ENCODE peak calls at places on chromosomes 2 and 18, in nine cellular contexts. One of them, this sample, is unnamed.

GRCh38 chr18:60100805-60101204 is 201.0 kb downstream of the PMAIP1 start:
- DNase-seq in mesenteric fat pad: no peak
- DNase-seq in iPS-NIHi11: no peak
- DNase-seq in Right ventricle myocardium inferior: no peak
- DNase-seq in fibroblast of pulmonary artery: peak
- DNase-seq in aorta: no peak
- DNase-seq in psoas muscle: no peak
- DNase-seq in type B pancreatic cell: no peak
- DNase-seq in AG09319: no peak
- DNase-seq in this sample: no peak

GRCh38 chr18:34738173-34738894 is 28.2 kb downstream of the DTNA start:
- DNase-seq in mesenteric fat pad: no peak
- DNase-seq in iPS-NIHi11: peak
- DNase-seq in Right ventricle myocardium inferior: no peak
- DNase-seq in fibroblast of pulmonary artery: peak
- DNase-seq in aorta: no peak
- DNase-seq in psoas muscle: no peak
- DNase-seq in type B pancreatic cell: no peak
- DNase-seq in AG09319: no peak
- DNase-seq in this sample: no peak

GRCh38 chr2:232492236-232492848 is 4.7 kb upstream of the ECEL1 start:
- DNase-seq in mesenteric fat pad: no peak
- DNase-seq in iPS-NIHi11: no peak
- DNase-seq in Right ventricle myocardium inferior: peak
- DNase-seq in fibroblast of pulmonary artery: no peak
- DNase-seq in aorta: peak
- DNase-seq in psoas muscle: peak
- DNase-seq in type B pancreatic cell: no peak
- DNase-seq in AG09319: no peak
- DNase-seq in this sample: no peak

GRCh38 chr2:36544638-36545338 is 53.2 kb downstream of the FEZ2 start:
- DNase-seq in mesenteric fat pad: no peak
- DNase-seq in iPS-NIHi11: no peak
- DNase-seq in Right ventricle myocardium inferior: no peak
- DNase-seq in fibroblast of pulmonary artery: no peak
- DNase-seq in aorta: no peak
- DNase-seq in psoas muscle: no peak
- DNase-seq in type B pancreatic cell: no peak
- DNase-seq in AG09319: no peak
- DNase-seq in this sample: no peak

GRCh38 chr2:32626591-32627221 is 1.1 kb upstream of the TTC27 start:
- DNase-seq in mesenteric fat pad: no peak
- DNase-seq in iPS-NIHi11: peak
- DNase-seq in Right ventricle myocardium inferior: no peak
- DNase-seq in fibroblast of pulmonary artery: no peak
- DNase-seq in aorta: no peak
- DNase-seq in psoas muscle: no peak
- DNase-seq in type B pancreatic cell: no peak
- DNase-seq in AG09319: no peak
- DNase-seq in this sample: no peak

GRCh38 chr2:207801259-207801658 is 31.6 kb upstream of the FZD5 start:
- DNase-seq in mesenteric fat pad: no peak
- DNase-seq in iPS-NIHi11: no peak
- DNase-seq in Right ventricle myocardium inferior: no peak
- DNase-seq in fibroblast of pulmonary artery: no peak
- DNase-seq in aorta: no peak
- DNase-seq in psoas muscle: no peak
- DNase-seq in type B pancreatic cell: no peak
- DNase-seq in AG09319: no peak
- DNase-seq in this sample: no peak

GRCh38 chr2:72803151-72803550 is 22.7 kb downstream of the EXOC6B start:
- DNase-seq in mesenteric fat pad: no peak
- DNase-seq in iPS-NIHi11: no peak
- DNase-seq in Right ventricle myocardium inferior: no peak
- DNase-seq in fibroblast of pulmonary artery: peak
- DNase-seq in aorta: no peak
- DNase-seq in psoas muscle: no peak
- DNase-seq in type B pancreatic cell: no peak
- DNase-seq in AG09319: no peak
- DNase-seq in this sample: no peak

GRCh38 chr2:53787255-53787910 is 539 bp downstream of the ERLEC1 start:
- DNase-seq in mesenteric fat pad: no peak
- DNase-seq in iPS-NIHi11: peak
- DNase-seq in Right ventricle myocardium inferior: peak
- DNase-seq in fibroblast of pulmonary artery: peak
- DNase-seq in aorta: no peak
- DNase-seq in psoas muscle: no peak
- DNase-seq in type B pancreatic cell: no peak
- DNase-seq in AG09319: no peak
- DNase-seq in this sample: no peak

GRCh38 chr2:72115361-72116080 is 32.1 kb downstream of the CYP26B1 start:
- DNase-seq in mesenteric fat pad: peak
- DNase-seq in iPS-NIHi11: peak
- DNase-seq in Right ventricle myocardium inferior: no peak
- DNase-seq in fibroblast of pulmonary artery: peak
- DNase-seq in aorta: peak
- DNase-seq in psoas muscle: no peak
- DNase-seq in type B pancreatic cell: peak
- DNase-seq in AG09319: peak
- DNase-seq in this sample: peak

GRCh38 chr2:36425771-36426340 is 70.3 kb downstream of the CRIM1 start:
- DNase-seq in mesenteric fat pad: no peak
- DNase-seq in iPS-NIHi11: no peak
- DNase-seq in Right ventricle myocardium inferior: no peak
- DNase-seq in fibroblast of pulmonary artery: no peak
- DNase-seq in aorta: no peak
- DNase-seq in psoas muscle: no peak
- DNase-seq in type B pancreatic cell: no peak
- DNase-seq in AG09319: no peak
- DNase-seq in this sample: no peak

GRCh38 chr2:70668432-70668831 is 99.6 kb downstream of the ADD2 start:
- DNase-seq in mesenteric fat pad: no peak
- DNase-seq in iPS-NIHi11: no peak
- DNase-seq in Right ventricle myocardium inferior: no peak
- DNase-seq in fibroblast of pulmonary artery: no peak
- DNase-seq in aorta: no peak
- DNase-seq in psoas muscle: no peak
- DNase-seq in type B pancreatic cell: no peak
- DNase-seq in AG09319: no peak
- DNase-seq in this sample: no peak

GRCh38 chr2:218245214-218245613 is 15.6 kb upstream of the GPBAR1 start:
- DNase-seq in mesenteric fat pad: no peak
- DNase-seq in iPS-NIHi11: no peak
- DNase-seq in Right ventricle myocardium inferior: no peak
- DNase-seq in fibroblast of pulmonary artery: no peak
- DNase-seq in aorta: no peak
- DNase-seq in psoas muscle: no peak
- DNase-seq in type B pancreatic cell: no peak
- DNase-seq in AG09319: no peak
- DNase-seq in this sample: no peak

GRCh38 chr2:157837851-157838441 is 38.2 kb downstream of the ACVR1 start:
- DNase-seq in mesenteric fat pad: no peak
- DNase-seq in iPS-NIHi11: no peak
- DNase-seq in Right ventricle myocardium inferior: no peak
- DNase-seq in fibroblast of pulmonary artery: peak
- DNase-seq in aorta: no peak
- DNase-seq in psoas muscle: peak
- DNase-seq in type B pancreatic cell: no peak
- DNase-seq in AG09319: no peak
- DNase-seq in this sample: peak

GRCh38 chr2:184920451-184920965 is 322.2 kb downstream of the ZNF804A start:
- DNase-seq in mesenteric fat pad: no peak
- DNase-seq in iPS-NIHi11: no peak
- DNase-seq in Right ventricle myocardium inferior: no peak
- DNase-seq in fibroblast of pulmonary artery: peak
- DNase-seq in aorta: no peak
- DNase-seq in psoas muscle: no peak
- DNase-seq in type B pancreatic cell: no peak
- DNase-seq in AG09319: no peak
- DNase-seq in this sample: no peak

GRCh38 chr2:125837108-125837507 is 818.9 kb upstream of the GYPC start:
- DNase-seq in mesenteric fat pad: no peak
- DNase-seq in iPS-NIHi11: peak
- DNase-seq in Right ventricle myocardium inferior: no peak
- DNase-seq in fibroblast of pulmonary artery: no peak
- DNase-seq in aorta: no peak
- DNase-seq in psoas muscle: no peak
- DNase-seq in type B pancreatic cell: no peak
- DNase-seq in AG09319: no peak
- DNase-seq in this sample: no peak

GRCh38 chr18:66271927-66272326 is 332.0 kb downstream of the CDH19 start:
- DNase-seq in mesenteric fat pad: no peak
- DNase-seq in iPS-NIHi11: peak
- DNase-seq in Right ventricle myocardium inferior: no peak
- DNase-seq in fibroblast of pulmonary artery: no peak
- DNase-seq in aorta: no peak
- DNase-seq in psoas muscle: no peak
- DNase-seq in type B pancreatic cell: no peak
- DNase-seq in AG09319: no peak
- DNase-seq in this sample: no peak

GRCh38 chr2:20135631-20136050 is 84.2 kb upstream of the LAPTM4A start:
- DNase-seq in mesenteric fat pad: peak
- DNase-seq in iPS-NIHi11: peak
- DNase-seq in Right ventricle myocardium inferior: no peak
- DNase-seq in fibroblast of pulmonary artery: peak
- DNase-seq in aorta: peak
- DNase-seq in psoas muscle: peak
- DNase-seq in type B pancreatic cell: no peak
- DNase-seq in AG09319: peak
- DNase-seq in this sample: peak

GRCh38 chr2:240620859-240621258 is 4.4 kb upstream of the GPR35 start:
- DNase-seq in mesenteric fat pad: no peak
- DNase-seq in iPS-NIHi11: no peak
- DNase-seq in Right ventricle myocardium inferior: peak
- DNase-seq in fibroblast of pulmonary artery: no peak
- DNase-seq in aorta: peak
- DNase-seq in psoas muscle: peak
- DNase-seq in type B pancreatic cell: no peak
- DNase-seq in AG09319: no peak
- DNase-seq in this sample: no peak

GRCh38 chr2:70084973-70085710 is 2.1 kb upstream of the PCBP1 start:
- DNase-seq in mesenteric fat pad: peak
- DNase-seq in iPS-NIHi11: peak
- DNase-seq in Right ventricle myocardium inferior: no peak
- DNase-seq in fibroblast of pulmonary artery: no peak
- DNase-seq in aorta: no peak
- DNase-seq in psoas muscle: peak
- DNase-seq in type B pancreatic cell: no peak
- DNase-seq in AG09319: no peak
- DNase-seq in this sample: peak

GRCh38 chr2:73205611-73206010 is 3.2 kb downstream of the NOTO start:
- DNase-seq in mesenteric fat pad: no peak
- DNase-seq in iPS-NIHi11: no peak
- DNase-seq in Right ventricle myocardium inferior: no peak
- DNase-seq in fibroblast of pulmonary artery: no peak
- DNase-seq in aorta: no peak
- DNase-seq in psoas muscle: no peak
- DNase-seq in type B pancreatic cell: no peak
- DNase-seq in AG09319: no peak
- DNase-seq in this sample: no peak

GRCh38 chr2:32947076-32947483 is 327 bp downstream of the LTBP1 start:
- DNase-seq in mesenteric fat pad: no peak
- DNase-seq in iPS-NIHi11: peak
- DNase-seq in Right ventricle myocardium inferior: no peak
- DNase-seq in fibroblast of pulmonary artery: no peak
- DNase-seq in aorta: peak
- DNase-seq in psoas muscle: peak
- DNase-seq in type B pancreatic cell: peak
- DNase-seq in AG09319: no peak
- DNase-seq in this sample: no peak

GRCh38 chr2:128639693-128640092 is 321.0 kb upstream of the HS6ST1 start:
- DNase-seq in mesenteric fat pad: peak
- DNase-seq in iPS-NIHi11: peak
- DNase-seq in Right ventricle myocardium inferior: no peak
- DNase-seq in fibroblast of pulmonary artery: no peak
- DNase-seq in aorta: no peak
- DNase-seq in psoas muscle: no peak
- DNase-seq in type B pancreatic cell: no peak
- DNase-seq in AG09319: no peak
- DNase-seq in this sample: no peak

GRCh38 chr2:71711470-71711857 is 258.1 kb downstream of the DYSF start:
- DNase-seq in mesenteric fat pad: no peak
- DNase-seq in iPS-NIHi11: no peak
- DNase-seq in Right ventricle myocardium inferior: no peak
- DNase-seq in fibroblast of pulmonary artery: peak
- DNase-seq in aorta: no peak
- DNase-seq in psoas muscle: no peak
- DNase-seq in type B pancreatic cell: no peak
- DNase-seq in AG09319: peak
- DNase-seq in this sample: peak

GRCh38 chr2:28495551-28496284 is at the start of gene PLB1:
- DNase-seq in mesenteric fat pad: peak
- DNase-seq in iPS-NIHi11: no peak
- DNase-seq in Right ventricle myocardium inferior: no peak
- DNase-seq in fibroblast of pulmonary artery: no peak
- DNase-seq in aorta: no peak
- DNase-seq in psoas muscle: no peak
- DNase-seq in type B pancreatic cell: no peak
- DNase-seq in AG09319: no peak
- DNase-seq in this sample: no peak

GRCh38 chr2:36820942-36821605 is 124.6 kb downstream of the VIT start:
- DNase-seq in mesenteric fat pad: no peak
- DNase-seq in iPS-NIHi11: no peak
- DNase-seq in Right ventricle myocardium inferior: no peak
- DNase-seq in fibroblast of pulmonary artery: no peak
- DNase-seq in aorta: no peak
- DNase-seq in psoas muscle: no peak
- DNase-seq in type B pancreatic cell: no peak
- DNase-seq in AG09319: no peak
- DNase-seq in this sample: no peak

GRCh38 chr2:151363709-151364108 is 6.3 kb downstream of the TNFAIP6 start:
- DNase-seq in mesenteric fat pad: no peak
- DNase-seq in iPS-NIHi11: no peak
- DNase-seq in Right ventricle myocardium inferior: peak
- DNase-seq in fibroblast of pulmonary artery: peak
- DNase-seq in aorta: no peak
- DNase-seq in psoas muscle: peak
- DNase-seq in type B pancreatic cell: no peak
- DNase-seq in AG09319: peak
- DNase-seq in this sample: peak

GRCh38 chr2:10267551-10268465 is 34.9 kb upstream of the HPCAL1 start:
- DNase-seq in mesenteric fat pad: peak
- DNase-seq in iPS-NIHi11: peak
- DNase-seq in Right ventricle myocardium inferior: no peak
- DNase-seq in fibroblast of pulmonary artery: no peak
- DNase-seq in aorta: peak
- DNase-seq in psoas muscle: peak
- DNase-seq in type B pancreatic cell: no peak
- DNase-seq in AG09319: no peak
- DNase-seq in this sample: peak

GRCh38 chr18:25288340-25288955 is 63.5 kb downstream of the ZNF521 start:
- DNase-seq in mesenteric fat pad: no peak
- DNase-seq in iPS-NIHi11: no peak
- DNase-seq in Right ventricle myocardium inferior: no peak
- DNase-seq in fibroblast of pulmonary artery: no peak
- DNase-seq in aorta: no peak
- DNase-seq in psoas muscle: no peak
- DNase-seq in type B pancreatic cell: no peak
- DNase-seq in AG09319: no peak
- DNase-seq in this sample: no peak

GRCh38 chr2:36374586-36374985 is 19.0 kb downstream of the CRIM1 start:
- DNase-seq in mesenteric fat pad: no peak
- DNase-seq in iPS-NIHi11: no peak
- DNase-seq in Right ventricle myocardium inferior: no peak
- DNase-seq in fibroblast of pulmonary artery: no peak
- DNase-seq in aorta: no peak
- DNase-seq in psoas muscle: no peak
- DNase-seq in type B pancreatic cell: no peak
- DNase-seq in AG09319: no peak
- DNase-seq in this sample: no peak

GRCh38 chr18:61322265-61322873 is 10.9 kb upstream of the CDH20 start:
- DNase-seq in mesenteric fat pad: no peak
- DNase-seq in iPS-NIHi11: peak
- DNase-seq in Right ventricle myocardium inferior: peak
- DNase-seq in fibroblast of pulmonary artery: peak
- DNase-seq in aorta: peak
- DNase-seq in psoas muscle: no peak
- DNase-seq in type B pancreatic cell: peak
- DNase-seq in AG09319: peak
- DNase-seq in this sample: peak

This sample was measured in tibial artery.